ENCODE peak calls at places on chromosome 15, in ten cellular contexts. M, I, L, B, D, O, K, X, N and J are unnamed samples.

GRCh38 chr15:29670266-29670665 is 152.0 kb downstream of the TJP1 start:
- DNase-seq in M (no peak), I (no peak), L (no peak), B (no peak), D (no peak), O (no peak), K (no peak), X (no peak), N (no peak), J (no peak)

GRCh38 chr15:101115887-101116680 is 135.8 kb downstream of the CHSY1 start:
- DNase-seq in M (no peak), I (no peak), L (no peak), B (no peak), D (no peak), O (no peak), K (peak), X (peak), N (no peak), J (peak)

GRCh38 chr15:90664650-90665287 is 52.4 kb upstream of the BLM start:
- DNase-seq in M (no peak), I (peak), L (peak), B (no peak), D (no peak), O (no peak), K (peak), X (peak), N (no peak), J (no peak)

GRCh38 chr15:48645558-48646330 is at the start of gene FBN1:
- DNase-seq in M (peak), I (peak), L (peak), B (peak), D (no peak), O (peak), K (peak), X (peak), N (no peak), J (peak)

GRCh38 chr15:73727330-73728018 is 25.7 kb downstream of the INSYN1 start:
- DNase-seq in M (no peak), I (no peak), L (no peak), B (no peak), D (no peak), O (no peak), K (no peak), X (no peak), N (no peak), J (no peak)

GRCh38 chr15:75227663-75228280 is 26.1 kb downstream of the C15orf39 start:
- DNase-seq in M (peak), I (no peak), L (no peak), B (no peak), D (no peak), O (no peak), K (peak), X (peak), N (no peak), J (no peak)

GRCh38 chr15:72117448-72117697 is 577 bp downstream of the MYO9A start:
- DNase-seq in M (peak), I (peak), L (peak), B (peak), D (peak), O (peak), K (no peak), X (peak), N (no peak), J (peak)

GRCh38 chr15:56869573-56869972 is 48.9 kb upstream of the TCF12 start:
- DNase-seq in M (no peak), I (peak), L (peak), B (no peak), D (no peak), O (peak), K (no peak), X (peak), N (no peak), J (no peak)

GRCh38 chr15:35669021-35669420 is 123.1 kb upstream of the DPH6 start:
- DNase-seq in M (no peak), I (no peak), L (peak), B (no peak), D (no peak), O (no peak), K (no peak), X (no peak), N (no peak), J (no peak)

GRCh38 chr15:65914981-65915925 is 46.0 kb downstream of the RAB11A start:
- DNase-seq in M (no peak), I (no peak), L (no peak), B (no peak), D (no peak), O (peak), K (no peak), X (no peak), N (no peak), J (no peak)

GRCh38 chr15:85616549-85616948 is 178.2 kb downstream of the KLHL25 start:
- DNase-seq in M (no peak), I (no peak), L (no peak), B (no peak), D (no peak), O (no peak), K (no peak), X (no peak), N (no peak), J (no peak)

GRCh38 chr15:69141286-69141701 is 19.1 kb upstream of the GLCE start:
- DNase-seq in M (no peak), I (no peak), L (no peak), B (no peak), D (no peak), O (no peak), K (no peak), X (no peak), N (no peak), J (no peak)

GRCh38 chr15:84658080-84658787 is at the start of gene NMB:
- DNase-seq in M (peak), I (peak), L (peak), B (peak), D (no peak), O (peak), K (peak), X (peak), N (no peak), J (peak)

GRCh38 chr15:80926126-80926525 is 63.5 kb downstream of the MESD start:
- DNase-seq in M (no peak), I (no peak), L (no peak), B (no peak), D (no peak), O (no peak), K (no peak), X (no peak), N (no peak), J (no peak)

GRCh38 chr15:63401714-63402497 is 20.3 kb upstream of the CA12 start:
- DNase-seq in M (no peak), I (no peak), L (no peak), B (no peak), D (no peak), O (no peak), K (no peak), X (no peak), N (no peak), J (no peak)

GRCh38 chr15:95024388-95024787 is 793.0 kb downstream of the MCTP2 start:
- DNase-seq in M (no peak), I (no peak), L (peak), B (no peak), D (no peak), O (no peak), K (no peak), X (no peak), N (peak), J (no peak)

GRCh38 chr15:24956131-24956838 is 1.5 kb downstream of the SNRPN start:
- DNase-seq in M (peak), I (peak), L (peak), B (peak), D (no peak), O (peak), K (peak), X (peak), N (no peak), J (peak)
- TF ChIP-seq POLR2AphosphoS5 in M (peak), I (peak), L (peak), B (peak), D (no peak), O (peak), K (peak), X (peak), N (peak), J (no peak)

DNA sequence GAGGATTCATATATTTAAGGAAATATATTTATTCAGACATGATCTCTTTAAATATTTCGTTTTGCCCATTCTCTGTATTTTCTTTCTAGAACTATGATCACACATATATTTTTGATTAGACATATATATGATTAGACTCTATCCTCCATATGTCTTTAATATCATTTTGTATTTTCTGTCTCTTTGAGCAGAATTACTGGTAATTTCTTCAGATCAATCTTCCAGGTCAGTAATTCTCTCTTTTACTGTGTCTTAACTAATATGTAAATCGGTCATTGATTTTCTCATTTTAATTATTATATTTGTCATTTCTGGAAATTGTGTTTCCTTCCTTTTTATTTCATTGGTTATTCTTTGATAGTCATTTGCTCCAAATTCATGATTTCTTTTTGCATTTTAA is 586.2 kb downstream of the NR2F2 start:
- DNase-seq in M (no peak), I (no peak), L (no peak), B (no peak), D (no peak), O (no peak), K (no peak), X (no peak), N (no peak), J (no peak)
- TF ChIP-seq POLR2AphosphoS5 in M (no peak), I (no peak), L (no peak), B (no peak), D (no peak), O (no peak), K (no peak), X (no peak), N (no peak), J (no peak)

DNA sequence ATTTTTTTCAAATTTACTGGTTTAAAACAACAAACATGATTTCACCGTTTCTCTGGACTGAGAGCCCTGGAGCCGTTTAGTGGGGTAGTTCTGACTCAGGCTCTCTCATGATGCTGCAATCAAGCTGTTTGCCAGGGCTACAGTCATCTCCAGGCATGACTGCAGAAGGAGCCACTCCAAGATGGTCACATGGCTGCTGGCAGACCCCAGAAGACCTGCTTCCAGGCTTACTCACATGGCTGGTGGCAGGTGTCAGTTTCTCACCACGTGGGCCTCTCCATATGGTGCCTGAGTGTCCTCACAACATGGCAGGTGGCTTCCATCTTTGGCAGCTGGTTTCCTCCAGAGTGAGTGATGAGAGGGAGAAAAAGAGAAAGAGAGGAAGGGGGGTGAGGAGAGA is 378.3 kb upstream of the RGMA start:
- DNase-seq in M (no peak), I (peak), L (no peak), B (no peak), D (no peak), O (no peak), K (no peak), X (peak), N (no peak), J (no peak)
- TF ChIP-seq POLR2AphosphoS5 in M (no peak), I (no peak), L (no peak), B (no peak), D (no peak), O (no peak), K (no peak), X (peak), N (no peak), J (peak)

DNA sequence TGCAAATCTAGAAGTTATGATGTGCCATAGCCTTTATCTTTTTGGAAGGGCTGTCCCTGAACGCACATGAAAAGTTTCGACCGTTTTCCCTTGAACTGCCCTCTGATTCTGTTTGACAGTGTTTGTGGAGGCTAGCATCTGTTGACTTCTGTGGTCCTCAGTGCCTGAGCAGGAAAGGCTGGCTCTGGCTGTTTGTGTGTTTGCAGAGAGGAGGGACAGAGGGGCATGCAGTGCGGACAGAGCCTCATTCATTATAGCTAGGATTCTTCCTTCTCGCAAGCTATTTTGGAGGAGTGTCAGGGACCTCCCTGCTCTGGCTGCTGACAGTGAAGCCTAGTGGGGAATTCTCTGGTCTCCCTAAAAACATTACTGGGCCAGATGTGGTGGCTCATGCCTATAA is 64.5 kb downstream of the CDAN1 start:
- DNase-seq in M (no peak), I (no peak), L (no peak), B (no peak), D (no peak), O (no peak), K (no peak), X (no peak), N (no peak), J (no peak)
- TF ChIP-seq POLR2AphosphoS5 in M (no peak), I (no peak), L (no peak), B (no peak), D (no peak), O (no peak), K (no peak), X (no peak), N (no peak), J (no peak)

GRCh38 chr15:42549782-42550392 is 1.2 kb downstream of the HAUS2 start:
- DNase-seq in M (no peak), I (no peak), L (no peak), B (no peak), D (no peak), O (no peak), K (no peak), X (no peak), N (no peak), J (no peak)
- TF ChIP-seq POLR2AphosphoS5 in M (no peak), I (no peak), L (no peak), B (no peak), D (no peak), O (no peak), K (no peak), X (no peak), N (no peak), J (no peak)